ENCODE peak calls at places on chromosome 15, in five cellular contexts. V is AG08396; Y is SK-N-SH; K is activated naive CD4-positive, alpha-beta T cell; G is stomach. D is an unnamed sample.

GRCh38 chr15:85752591-85752990 is 42.1 kb downstream of the KLHL25 start:
- DNase-seq in K (no peak), Y (no peak), V (no peak), G (peak; percentile 85), D (no peak)

GRCh38 chr15:55742498-55742926 is 440 bp downstream of the PRTG start:
- DNase-seq in K (no peak), V (peak; percentile 68), G (no peak), Y (no peak), D (no peak)

GRCh38 chr15:77528968-77529319 is 103.8 kb downstream of the LINGO1 start:
- DNase-seq in Y (peak; percentile 81), G (no peak), K (no peak), V (no peak), D (no peak)

GRCh38 chr15:67747949-67748348 is 77.4 kb upstream of the SKOR1 start:
- DNase-seq in G (no peak), Y (no peak), V (no peak), K (no peak), D (no peak)

GRCh38 chr15:98657721-98658120 is 9.4 kb downstream of the IGF1R start:
- DNase-seq in G (no peak), V (peak; percentile 33), Y (no peak), K (no peak), D (no peak)

GRCh38 chr15:79122391-79122790 is 31.8 kb upstream of the RASGRF1 start:
- DNase-seq in V (no peak), G (no peak), K (no peak), Y (no peak), D (no peak)

GRCh38 chr15:78944202-78944625 is 632 bp downstream of the CTSH start:
- DNase-seq in K (no peak), Y (no peak), G (peak; percentile 38), V (no peak), D (no peak)

GRCh38 chr15:28068930-28069329 is 30.2 kb downstream of the OCA2 start:
- DNase-seq in K (no peak), V (no peak), G (no peak), Y (no peak), D (no peak)

GRCh38 chr15:50083424-50084025 is 35.5 kb downstream of the ATP8B4 start:
- DNase-seq in G (no peak), K (no peak), Y (no peak), V (no peak), D (no peak)

GRCh38 chr15:85693277-85693676 is 101.4 kb downstream of the KLHL25 start:
- DNase-seq in G (no peak), V (no peak), Y (no peak), K (no peak), D (no peak)

GRCh38 chr15:40536501-40536900 is 28.3 kb downstream of the CCDC32 start:
- DNase-seq in K (no peak), V (no peak), G (no peak), Y (no peak), D (no peak)

GRCh38 chr15:68633181-68634121 is 54.7 kb downstream of the CORO2B start:
- DNase-seq in V (no peak), G (no peak), Y (no peak), K (no peak), D (no peak)

GRCh38 chr15:61195116-61196002 is 33.7 kb downstream of the RORA start:
- DNase-seq in Y (peak; percentile 39), V (peak; percentile 16), K (no peak), G (no peak), D (peak; percentile 26)

GRCh38 chr15:71048913-71049675 is 66.2 kb upstream of the THSD4 start:
- DNase-seq in G (no peak), Y (no peak), V (peak; percentile 65), K (no peak), D (no peak)

GRCh38 chr15:71485094-71485693 is 325.2 kb upstream of the NR2E3 start:
- DNase-seq in K (no peak), Y (peak; percentile 27), G (no peak), V (no peak), D (no peak)

GRCh38 chr15:88382482-88382983 is 84.7 kb downstream of the MRPL46 start:
- DNase-seq in V (no peak), K (no peak), Y (peak; percentile 27), G (no peak), D (no peak)

GRCh38 chr15:46735115-46735514 is 982.2 kb upstream of the SEMA6D start:
- DNase-seq in Y (no peak), G (no peak), K (no peak), V (no peak), D (no peak)

GRCh38 chr15:65132841-65133549 is 613 bp downstream of the PDCD7 start:
- DNase-seq in G (peak; percentile 45), V (peak; percentile 86), Y (peak; percentile 80), K (no peak), D (no peak)